ENCODE peak calls at places on chromosomes 12 and 14, in seven cellular contexts. I, P, Q, X, J, H and W are unnamed samples.

GRCh38 chr12:124734224-124734788 is 129.4 kb downstream of the SCARB1 start:
- DNase-seq in I (peak), P (no peak), Q (no peak), J (no peak), H (no peak), X (peak), W (no peak)

GRCh38 chr14:36365766-36366165 is 45.3 kb upstream of the MBIP start:
- DNase-seq in P (no peak), I (no peak), X (no peak), J (no peak), H (no peak), Q (no peak), W (no peak)

GRCh38 chr12:67748761-67749075 is 100.2 kb downstream of the DYRK2 start:
- DNase-seq in I (no peak), X (no peak), P (no peak), J (no peak), Q (no peak), H (peak), W (no peak)

GRCh38 chr12:132170094-132170636 is 25.9 kb downstream of the NOC4L start:
- DNase-seq in H (peak), X (peak), I (no peak), P (no peak), J (peak), Q (no peak), W (no peak)

GRCh38 chr14:87615822-87616679 is 376.9 kb downstream of the GALC start:
- DNase-seq in X (peak), Q (peak), J (peak), I (peak), P (peak), H (peak), W (peak)

GRCh38 chr14:57066887-57067513 is 201.7 kb downstream of the EXOC5 start:
- DNase-seq in P (peak), X (peak), J (peak), Q (peak), I (no peak), H (peak), W (peak)

GRCh38 chr14:33343016-33343415 is 404.3 kb downstream of the NPAS3 start:
- DNase-seq in J (peak), X (peak), Q (no peak), P (no peak), I (no peak), H (peak), W (no peak)

GRCh38 chr12:46131729-46132128 is 137.1 kb downstream of the SLC38A1 start:
- DNase-seq in Q (peak), I (no peak), X (no peak), H (peak), P (no peak), J (peak), W (no peak)

GRCh38 chr12:8996682-8997405 is 7.5 kb downstream of the KLRG1 start:
- DNase-seq in J (peak), X (peak), I (no peak), Q (no peak), H (peak), P (no peak), W (peak)

GRCh38 chr14:101033006-101033405 is 129.5 kb upstream of the RTL1 start:
- DNase-seq in J (no peak), X (no peak), H (no peak), Q (no peak), P (no peak), I (peak), W (no peak)

GRCh38 chr12:23049180-23049579 is 424.2 kb downstream of the ETNK1 start:
- DNase-seq in H (peak), X (peak), P (no peak), Q (peak), J (no peak), I (no peak), W (no peak)

GRCh38 chr14:104294983-104295680 is 156.7 kb downstream of the KIF26A start:
- DNase-seq in X (no peak), P (no peak), I (no peak), H (no peak), Q (no peak), J (no peak), W (no peak)

GRCh38 chr14:100424504-100425453 is 101.6 kb downstream of the SLC25A47 start:
- DNase-seq in J (no peak), X (no peak), P (peak), H (no peak), Q (no peak), I (no peak), W (no peak)

GRCh38 chr14:100750762-100751699 is 24.3 kb downstream of the DLK1 start:
- DNase-seq in J (no peak), Q (no peak), I (peak), P (no peak), X (no peak), H (no peak), W (no peak)

GRCh38 chr12:47768323-47768811 is 4.7 kb upstream of the SLC48A1 start:
- DNase-seq in X (peak), P (peak), I (no peak), J (no peak), H (no peak), Q (no peak), W (no peak)

GRCh38 chr14:26255213-26255612 is 342.6 kb downstream of the NOVA1 start:
- DNase-seq in X (peak), I (no peak), H (peak), Q (no peak), P (no peak), J (peak), W (no peak)

GRCh38 chr12:18653465-18653864 is 84.3 kb downstream of the PLCZ1 start:
- DNase-seq in P (no peak), H (no peak), X (no peak), Q (no peak), J (no peak), I (no peak), W (no peak)

GRCh38 chr12:11688831-11689230 is 39.4 kb downstream of the ETV6 start:
- DNase-seq in X (peak), H (peak), I (no peak), J (peak), Q (no peak), P (no peak), W (no peak)

GRCh38 chr12:1835178-1836131 is 15.1 kb downstream of the LRTM2 start:
- DNase-seq in I (no peak), J (no peak), H (no peak), P (no peak), X (no peak), Q (no peak), W (no peak)

GRCh38 chr12:109987615-109988014 is 8.6 kb downstream of the GIT2 start:
- DNase-seq in H (no peak), J (no peak), I (no peak), Q (no peak), P (no peak), X (no peak), W (no peak)

GRCh38 chr14:90970167-90970600 is 90.3 kb downstream of the RPS6KA5 start:
- DNase-seq in J (peak), Q (no peak), P (no peak), H (peak), I (no peak), X (peak), W (no peak)

GRCh38 chr14:89110110-89110509 is 285.7 kb downstream of the TTC8 start:
- DNase-seq in J (no peak), P (no peak), I (no peak), Q (no peak), H (no peak), X (no peak), W (no peak)

GRCh38 chr14:34324363-34324795 is 137.7 kb downstream of the SPTSSA start:
- DNase-seq in Q (peak), I (no peak), P (peak), H (peak), X (peak), J (peak), W (peak)

GRCh38 chr14:61690039-61690438 is 5.3 kb upstream of the HIF1A start:
- DNase-seq in H (no peak), X (no peak), I (no peak), Q (no peak), J (no peak), P (no peak), W (no peak)
- TF ChIP-seq CTCF in H (no peak), X (no peak), I (no peak), Q (no peak), J (no peak), P (no peak), W (no peak)

GRCh38 chr12:57612711-57613426 is 1.6 kb downstream of the ARHGEF25 start:
- DNase-seq in P (no peak), Q (no peak), X (no peak), I (no peak), J (no peak), H (no peak), W (peak)

GRCh38 chr12:57610553-57611115 is 601 bp upstream of the ARHGEF25 start:
- DNase-seq in X (no peak), P (no peak), J (no peak), Q (no peak), I (peak), H (no peak), W (no peak)

GRCh38 chr12:57611810-57612710 is 825 bp downstream of the ARHGEF25 start:
- DNase-seq in X (no peak), H (no peak), Q (no peak), J (no peak), P (no peak), I (no peak), W (peak)

GRCh38 chr12:57609781-57610552 is 1.3 kb upstream of the ARHGEF25 start:
- DNase-seq in Q (no peak), X (no peak), I (peak), P (no peak), J (no peak), H (no peak), W (peak)

DNA sequence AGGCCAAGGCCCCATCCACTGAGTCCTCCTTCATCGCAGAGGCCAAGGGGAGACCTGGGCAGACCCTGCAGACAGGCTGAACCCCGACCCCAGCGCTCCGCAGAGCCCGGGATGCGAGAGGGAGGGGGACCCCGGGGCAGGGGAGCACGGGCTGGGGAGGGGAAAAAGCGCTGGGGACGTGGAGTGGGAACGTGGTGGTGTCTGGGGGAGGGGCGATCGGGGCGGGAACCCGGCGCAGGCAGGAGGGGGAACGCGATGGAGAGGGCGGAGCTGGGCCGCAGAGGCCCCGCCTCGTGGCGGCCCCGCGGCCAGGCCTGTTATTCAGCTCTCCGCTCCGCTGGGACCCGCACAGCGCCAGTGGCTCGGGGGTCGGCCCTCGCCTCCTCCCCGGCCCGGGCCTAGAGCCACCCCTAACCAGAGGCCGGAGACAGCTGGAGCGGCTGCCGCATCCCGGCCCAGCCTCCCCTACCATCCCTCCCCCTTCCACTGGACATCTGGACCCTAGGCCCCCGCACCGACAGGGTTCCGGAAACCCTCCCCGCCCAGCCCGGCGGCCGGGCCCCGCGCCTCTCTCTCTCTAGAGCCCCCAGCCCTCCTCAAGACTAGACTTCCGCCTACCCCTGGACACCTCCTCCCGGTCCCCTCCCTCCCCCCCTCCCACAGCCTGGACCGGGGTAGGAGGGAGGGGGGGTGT is at the start of gene ARHGEF25:
- DNase-seq in I (peak), H (peak), Q (no peak), J (peak), X (peak), P (peak), W (peak)
- TF ChIP-seq CTCF in I (no peak), H (no peak), Q (no peak), J (no peak), X (no peak), P (no peak), W (no peak)

GRCh38 chr14:39177168-39177545 is 2.1 kb downstream of the PNN start:
- DNase-seq in Q (no peak), P (no peak), I (no peak), H (no peak), J (no peak), X (no peak), W (no peak)

GRCh38 chr14:39175445-39176262 is 600 bp downstream of the PNN start:
- DNase-seq in X (peak), I (no peak), J (peak), H (peak), Q (peak), P (no peak), W (peak)

GRCh38 chr14:39173198-39173597 is 1.9 kb upstream of the PNN start:
- DNase-seq in P (no peak), J (no peak), I (no peak), X (no peak), Q (no peak), H (no peak), W (no peak)

GRCh38 chr14:39176263-39177167 is 1.5 kb downstream of the PNN start:
- DNase-seq in P (no peak), I (no peak), X (no peak), J (no peak), H (no peak), Q (no peak), W (no peak)

DNA sequence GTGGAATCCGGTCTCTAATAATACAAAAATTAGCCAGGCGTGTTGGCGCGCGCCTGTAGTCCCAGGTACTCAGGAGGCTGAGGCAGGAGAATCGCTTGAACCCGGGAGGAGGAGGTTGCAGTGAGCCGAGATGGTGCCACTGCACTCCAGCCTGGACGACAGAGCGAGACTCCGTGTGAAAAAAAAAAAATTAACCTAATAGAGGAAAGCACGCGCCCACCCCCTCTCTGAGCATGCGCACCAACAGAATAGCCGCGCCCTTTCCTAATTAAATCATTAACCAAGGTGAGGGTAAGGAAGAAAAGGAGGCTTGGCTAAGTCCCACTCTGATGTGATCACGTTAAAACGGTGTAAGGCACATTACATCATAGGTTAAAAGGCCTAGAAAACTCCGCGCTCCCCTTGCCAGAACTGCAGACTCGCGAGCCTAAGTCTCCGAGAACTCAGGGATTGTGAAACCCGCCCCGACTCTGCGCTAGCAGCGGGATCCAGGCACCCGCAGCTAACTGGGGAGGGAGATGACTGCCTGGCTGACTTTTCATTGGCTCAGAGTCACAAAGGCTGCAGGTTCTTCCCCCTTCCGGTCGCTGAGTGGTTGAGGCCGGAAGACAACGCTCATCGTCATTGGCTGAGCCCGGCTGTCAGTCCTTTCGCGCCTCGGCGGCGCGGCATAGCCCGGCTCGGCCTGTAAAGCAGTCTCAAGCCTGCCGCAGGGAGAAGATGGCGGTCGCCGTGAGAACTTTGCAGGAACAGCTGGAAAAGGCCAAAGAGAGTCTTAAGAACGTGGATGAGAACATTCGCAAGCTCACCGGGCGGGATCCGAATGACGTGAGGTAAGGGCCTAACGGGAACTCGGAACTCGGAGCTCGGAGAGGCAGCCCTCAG is at the start of gene PNN:
- DNase-seq in P (peak), J (peak), Q (peak), H (peak), I (peak), X (peak), W (peak)
- TF ChIP-seq CTCF in P (no peak), J (no peak), Q (no peak), H (no peak), I (no peak), X (no peak), W (no peak)

GRCh38 chr14:24212924-24213865 is at the start of gene CHMP4A:
- DNase-seq in X (peak), I (peak), H (peak), P (peak), Q (peak), J (peak), W (peak)
- TF ChIP-seq CTCF in X (peak), I (no peak), H (peak), P (no peak), Q (no peak), J (peak), W (peak)